ENCODE peak calls at places on chromosomes 3 and 15, in four cellular contexts. One of them, this sample, is unnamed.

GRCh38 chr15:66875588-66876422 is 173.8 kb downstream of the SMAD6 start:
- DNase-seq in IMR-90: peak
- DNase-seq in progenitor cell of endocrine pancreas: no peak
- DNase-seq in astrocyte of the spinal cord: no peak
- DNase-seq in this sample: no peak

GRCh38 chr3:4978966-4979400 is 254 bp upstream of the BHLHE40 start:
- DNase-seq in astrocyte of the spinal cord: peak
- DNase-seq in IMR-90: peak
- DNase-seq in progenitor cell of endocrine pancreas: no peak
- DNase-seq in this sample: peak

GRCh38 chr3:189710620-189711388 is 79.6 kb downstream of the TP63 start:
- DNase-seq in progenitor cell of endocrine pancreas: no peak
- DNase-seq in IMR-90: peak
- DNase-seq in astrocyte of the spinal cord: peak
- DNase-seq in this sample: no peak

GRCh38 chr3:131091768-131092167 is 65.1 kb downstream of the NEK11 start:
- DNase-seq in IMR-90: peak
- DNase-seq in progenitor cell of endocrine pancreas: no peak
- DNase-seq in astrocyte of the spinal cord: no peak
- DNase-seq in this sample: no peak

GRCh38 chr15:70318594-70318993 is 220.9 kb upstream of the TLE3 start:
- DNase-seq in IMR-90: no peak
- DNase-seq in astrocyte of the spinal cord: no peak
- DNase-seq in progenitor cell of endocrine pancreas: no peak
- DNase-seq in this sample: no peak

GRCh38 chr15:73786518-73786917 is 33.4 kb upstream of the INSYN1 start:
- DNase-seq in progenitor cell of endocrine pancreas: no peak
- DNase-seq in IMR-90: no peak
- DNase-seq in astrocyte of the spinal cord: no peak
- DNase-seq in this sample: no peak

GRCh38 chr3:25663324-25664065 is 1.2 kb downstream of the TOP2B start:
- DNase-seq in IMR-90: peak
- DNase-seq in progenitor cell of endocrine pancreas: no peak
- DNase-seq in astrocyte of the spinal cord: peak
- DNase-seq in this sample: no peak

GRCh38 chr3:99846472-99846871 is 28.8 kb downstream of the CMSS1 start:
- DNase-seq in progenitor cell of endocrine pancreas: no peak
- DNase-seq in IMR-90: peak
- DNase-seq in astrocyte of the spinal cord: peak
- DNase-seq in this sample: no peak

GRCh38 chr3:112793311-112794081 is 53.2 kb downstream of the CD200R1L start:
- DNase-seq in IMR-90: no peak
- DNase-seq in astrocyte of the spinal cord: no peak
- DNase-seq in progenitor cell of endocrine pancreas: no peak
- DNase-seq in this sample: no peak

GRCh38 chr3:42228796-42229195 is 37.2 kb downstream of the CCK start:
- DNase-seq in IMR-90: peak
- DNase-seq in progenitor cell of endocrine pancreas: no peak
- DNase-seq in astrocyte of the spinal cord: no peak
- DNase-seq in this sample: no peak

GRCh38 chr3:61802772-61803171 is 241.4 kb downstream of the PTPRG start:
- DNase-seq in IMR-90: no peak
- DNase-seq in astrocyte of the spinal cord: no peak
- DNase-seq in progenitor cell of endocrine pancreas: no peak
- DNase-seq in this sample: no peak

GRCh38 chr15:63354771-63355650 is 26.6 kb downstream of the CA12 start:
- DNase-seq in astrocyte of the spinal cord: no peak
- DNase-seq in progenitor cell of endocrine pancreas: no peak
- DNase-seq in IMR-90: no peak
- DNase-seq in this sample: no peak

GRCh38 chr3:183844606-183845005 is 19.2 kb upstream of the MAP6D1 start:
- DNase-seq in IMR-90: peak
- DNase-seq in progenitor cell of endocrine pancreas: no peak
- DNase-seq in astrocyte of the spinal cord: peak
- DNase-seq in this sample: no peak

GRCh38 chr3:86923071-86923476 is 67.9 kb downstream of the VGLL3 start:
- DNase-seq in progenitor cell of endocrine pancreas: no peak
- DNase-seq in astrocyte of the spinal cord: peak
- DNase-seq in IMR-90: peak
- DNase-seq in this sample: no peak

GRCh38 chr3:104764499-104764898 is 602.2 kb upstream of the ALCAM start:
- DNase-seq in IMR-90: no peak
- DNase-seq in astrocyte of the spinal cord: no peak
- DNase-seq in progenitor cell of endocrine pancreas: no peak
- DNase-seq in this sample: no peak

GRCh38 chr3:126393563-126393962 is 1.1 kb upstream of the CFAP100 start:
- DNase-seq in IMR-90: no peak
- DNase-seq in astrocyte of the spinal cord: no peak
- DNase-seq in progenitor cell of endocrine pancreas: no peak
- DNase-seq in this sample: no peak

GRCh38 chr15:86849563-86849962 is 769.9 kb downstream of the AGBL1 start:
- DNase-seq in astrocyte of the spinal cord: no peak
- DNase-seq in progenitor cell of endocrine pancreas: no peak
- DNase-seq in IMR-90: no peak
- DNase-seq in this sample: no peak

GRCh38 chr3:122975163-122975923 is 52.2 kb downstream of the SEMA5B start:
- DNase-seq in IMR-90: peak
- DNase-seq in astrocyte of the spinal cord: peak
- DNase-seq in progenitor cell of endocrine pancreas: no peak
- DNase-seq in this sample: peak

GRCh38 chr15:101765772-101766456 is 37.4 kb upstream of the OR4F6 start:
- DNase-seq in progenitor cell of endocrine pancreas: no peak
- DNase-seq in astrocyte of the spinal cord: no peak
- DNase-seq in IMR-90: no peak
- DNase-seq in this sample: no peak

GRCh38 chr15:80464952-80465645 is 60.9 kb downstream of the ARNT2 start:
- DNase-seq in IMR-90: peak
- DNase-seq in progenitor cell of endocrine pancreas: no peak
- DNase-seq in astrocyte of the spinal cord: no peak
- DNase-seq in this sample: no peak

GRCh38 chr3:16936233-16936632 is 51.5 kb downstream of the PLCL2 start:
- DNase-seq in progenitor cell of endocrine pancreas: no peak
- DNase-seq in astrocyte of the spinal cord: no peak
- DNase-seq in IMR-90: no peak
- DNase-seq in this sample: no peak

GRCh38 chr3:186953011-186953487 is 22.7 kb downstream of the ST6GAL1 start:
- DNase-seq in astrocyte of the spinal cord: peak
- DNase-seq in IMR-90: peak
- DNase-seq in progenitor cell of endocrine pancreas: no peak
- DNase-seq in this sample: no peak

GRCh38 chr15:73746883-73747282 is 6.3 kb downstream of the INSYN1 start:
- DNase-seq in astrocyte of the spinal cord: no peak
- DNase-seq in IMR-90: no peak
- DNase-seq in progenitor cell of endocrine pancreas: no peak
- DNase-seq in this sample: no peak

GRCh38 chr3:79187441-79187840 is 580.4 kb downstream of the ROBO1 start:
- DNase-seq in IMR-90: no peak
- DNase-seq in astrocyte of the spinal cord: no peak
- DNase-seq in progenitor cell of endocrine pancreas: no peak
- DNase-seq in this sample: no peak

GRCh38 chr15:37893309-37893708 is 41.1 kb upstream of the TMCO5A start:
- DNase-seq in astrocyte of the spinal cord: no peak
- DNase-seq in IMR-90: no peak
- DNase-seq in progenitor cell of endocrine pancreas: no peak
- DNase-seq in this sample: no peak

GRCh38 chr3:127157181-127157828 is 35.6 kb upstream of the PRR23E start:
- DNase-seq in astrocyte of the spinal cord: no peak
- DNase-seq in IMR-90: no peak
- DNase-seq in progenitor cell of endocrine pancreas: no peak
- DNase-seq in this sample: no peak

GRCh38 chr15:39583586-39584265 is 2.8 kb downstream of the THBS1 start:
- DNase-seq in IMR-90: peak
- DNase-seq in progenitor cell of endocrine pancreas: no peak
- DNase-seq in astrocyte of the spinal cord: peak
- DNase-seq in this sample: no peak

GRCh38 chr3:62602987-62603386 is 229.6 kb upstream of the FEZF2 start:
- DNase-seq in progenitor cell of endocrine pancreas: no peak
- DNase-seq in IMR-90: peak
- DNase-seq in astrocyte of the spinal cord: no peak
- DNase-seq in this sample: no peak

GRCh38 chr3:13571831-13572750 is 23.2 kb downstream of the FBLN2 start:
- DNase-seq in progenitor cell of endocrine pancreas: no peak
- DNase-seq in astrocyte of the spinal cord: no peak
- DNase-seq in IMR-90: no peak
- DNase-seq in this sample: no peak

GRCh38 chr15:85482896-85483295 is 102.5 kb downstream of the AKAP13 start:
- DNase-seq in astrocyte of the spinal cord: peak
- DNase-seq in progenitor cell of endocrine pancreas: no peak
- DNase-seq in IMR-90: peak
- DNase-seq in this sample: no peak

GRCh38 chr3:173945081-173945652 is 547.6 kb downstream of the NLGN1 start:
- DNase-seq in IMR-90: no peak
- DNase-seq in astrocyte of the spinal cord: no peak
- DNase-seq in progenitor cell of endocrine pancreas: no peak
- DNase-seq in this sample: no peak

GRCh38 chr3:118799303-118799702 is 235.3 kb downstream of the IGSF11 start:
- DNase-seq in astrocyte of the spinal cord: no peak
- DNase-seq in IMR-90: no peak
- DNase-seq in progenitor cell of endocrine pancreas: no peak
- DNase-seq in this sample: no peak

GRCh38 chr3:172678068-172678467 is 32.8 kb downstream of the NCEH1 start:
- DNase-seq in astrocyte of the spinal cord: peak
- DNase-seq in progenitor cell of endocrine pancreas: no peak
- DNase-seq in IMR-90: no peak
- DNase-seq in this sample: no peak
- TF ChIP-seq CTCF in astrocyte of the spinal cord: no peak
- TF ChIP-seq CTCF in progenitor cell of endocrine pancreas: no peak
- TF ChIP-seq CTCF in IMR-90: no peak
- TF ChIP-seq CTCF in this sample: no peak

GRCh38 chr15:98000249-98001203 is 40.0 kb downstream of the ARRDC4 start:
- DNase-seq in IMR-90: no peak
- DNase-seq in astrocyte of the spinal cord: peak
- DNase-seq in progenitor cell of endocrine pancreas: no peak
- DNase-seq in this sample: no peak
- TF ChIP-seq CTCF in IMR-90: no peak
- TF ChIP-seq CTCF in astrocyte of the spinal cord: no peak
- TF ChIP-seq CTCF in progenitor cell of endocrine pancreas: no peak
- TF ChIP-seq CTCF in this sample: no peak

DNA sequence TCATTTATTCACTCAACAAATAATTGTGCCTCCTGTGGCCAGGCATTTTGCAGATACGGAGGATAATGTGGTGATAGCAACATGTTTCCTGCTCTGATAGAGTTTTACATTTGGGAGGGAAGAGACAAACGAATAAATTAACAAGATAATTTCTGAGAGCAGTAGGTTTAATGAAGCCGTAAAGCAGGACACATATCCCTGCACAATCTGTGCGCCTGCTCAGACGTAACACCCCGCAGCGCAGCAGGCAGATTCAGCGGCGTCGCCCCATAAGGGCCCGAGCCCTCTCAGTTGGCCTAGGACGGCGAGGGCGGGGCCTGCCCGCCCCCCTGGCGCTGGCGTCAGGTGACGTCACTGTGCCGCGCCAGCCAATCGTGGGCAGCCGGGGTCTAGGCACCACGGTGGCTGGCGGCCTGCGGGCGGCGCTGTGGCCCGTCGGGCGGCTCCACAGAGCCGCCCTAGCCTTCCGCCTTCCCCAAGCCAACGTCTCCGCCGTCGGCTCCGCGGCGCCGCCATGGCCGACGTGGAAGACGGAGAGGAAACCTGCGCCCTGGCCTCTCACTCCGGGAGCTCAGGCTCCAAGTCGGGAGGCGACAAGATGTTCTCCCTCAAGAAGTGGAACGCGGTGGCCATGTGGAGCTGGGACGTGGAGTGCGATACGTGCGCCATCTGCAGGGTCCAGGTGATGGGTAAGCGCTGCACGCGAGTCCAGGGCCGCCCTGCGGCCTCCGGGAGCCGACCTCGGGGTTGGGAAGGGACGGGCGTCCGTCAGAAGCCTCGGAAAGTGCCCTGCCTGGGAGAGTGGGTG is at the start of gene RNF7:
- DNase-seq in progenitor cell of endocrine pancreas: peak
- DNase-seq in IMR-90: peak
- DNase-seq in astrocyte of the spinal cord: peak
- DNase-seq in this sample: peak
- TF ChIP-seq CTCF in progenitor cell of endocrine pancreas: peak
- TF ChIP-seq CTCF in IMR-90: peak
- TF ChIP-seq CTCF in astrocyte of the spinal cord: peak
- TF ChIP-seq CTCF in this sample: peak

GRCh38 chr3:143157957-143158548 is 38.5 kb downstream of the CHST2 start:
- DNase-seq in astrocyte of the spinal cord: no peak
- DNase-seq in progenitor cell of endocrine pancreas: no peak
- DNase-seq in IMR-90: no peak
- DNase-seq in this sample: no peak

GRCh38 chr3:143155756-143156155 is 36.2 kb downstream of the CHST2 start:
- DNase-seq in astrocyte of the spinal cord: no peak
- DNase-seq in progenitor cell of endocrine pancreas: no peak
- DNase-seq in IMR-90: no peak
- DNase-seq in this sample: no peak

GRCh38 chr3:143163562-143163961 is 44.0 kb downstream of the CHST2 start:
- DNase-seq in astrocyte of the spinal cord: no peak
- DNase-seq in progenitor cell of endocrine pancreas: no peak
- DNase-seq in IMR-90: no peak
- DNase-seq in this sample: no peak

DNA sequence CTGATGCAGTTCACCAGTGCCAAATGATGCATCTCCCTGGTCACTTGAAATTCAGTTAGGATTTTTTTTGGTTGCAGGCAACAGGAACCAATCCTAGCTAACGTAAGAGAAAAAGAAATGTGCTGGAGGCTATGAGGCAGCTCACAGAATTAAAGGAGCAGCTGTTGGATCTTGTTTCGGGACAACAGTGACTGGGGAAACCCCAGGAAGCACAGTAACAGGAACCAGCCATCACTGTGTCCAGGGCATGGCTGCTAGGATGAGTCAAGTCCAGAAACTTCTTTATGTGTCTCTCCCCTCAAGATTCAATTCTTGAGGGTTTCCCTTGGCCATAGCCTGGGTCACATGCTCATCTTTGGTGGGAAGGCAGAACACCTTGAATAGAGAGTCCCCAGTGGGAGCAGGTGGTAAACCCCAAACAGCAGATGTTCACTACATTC is 39.0 kb downstream of the CHST2 start:
- DNase-seq in astrocyte of the spinal cord: peak
- DNase-seq in IMR-90: peak
- DNase-seq in progenitor cell of endocrine pancreas: no peak
- DNase-seq in this sample: no peak
- TF ChIP-seq CTCF in astrocyte of the spinal cord: no peak
- TF ChIP-seq CTCF in IMR-90: no peak
- TF ChIP-seq CTCF in progenitor cell of endocrine pancreas: no peak
- TF ChIP-seq CTCF in this sample: no peak

This sample was measured in mesothelial cell of epicardium.